ENCODE peak calls at places on chromosomes 5 and 9, in five cellular contexts. G is neuronal stem cell, T is colonic mucosa, M is heart right ventricle, P is endothelial cell of umbilical vein. J is an unnamed sample.

GRCh38 chr5:68333649-68334549 is 118.3 kb downstream of the PIK3R1 start:
- DNase-seq in M (no peak), T (no peak), P (peak), G (no peak), J (no peak)

GRCh38 chr9:93094294-93095204 is 1.5 kb upstream of the CARD19 start:
- DNase-seq in T (peak), G (no peak), M (peak), P (peak), J (peak)

GRCh38 chr9:69818946-69819345 is 1.7 kb upstream of the CFAP95 start:
- DNase-seq in M (no peak), P (no peak), G (no peak), T (no peak), J (no peak)

GRCh38 chr5:129904667-129905466 is 602 bp downstream of the CHSY3 start:
- DNase-seq in G (peak), M (peak), P (no peak), T (no peak), J (peak)

GRCh38 chr9:110801426-110801825 is 132.8 kb downstream of the MUSK start:
- DNase-seq in T (no peak), G (no peak), M (no peak), P (no peak), J (no peak)

GRCh38 chr9:133942206-133942975 is 49.7 kb downstream of the VAV2 start:
- DNase-seq in M (no peak), P (no peak), G (no peak), T (no peak), J (no peak)

GRCh38 chr5:82991678-82992323 is 85.4 kb downstream of the TMEM167A start:
- DNase-seq in T (no peak), P (peak), G (no peak), M (no peak), J (no peak)

GRCh38 chr5:96344678-96345612 is 88.1 kb downstream of the PCSK1 start:
- DNase-seq in P (peak), G (peak), M (no peak), T (peak), J (no peak)

GRCh38 chr5:124605516-124605915 is 140.9 kb downstream of the ZNF608 start:
- DNase-seq in M (no peak), P (peak), T (no peak), G (peak), J (peak)

GRCh38 chr9:127035423-127035822 is 87.0 kb downstream of the ANGPTL2 start:
- DNase-seq in G (no peak), M (peak), T (peak), P (no peak), J (peak)

GRCh38 chr5:141695627-141696180 is 13.7 kb upstream of the ARAP3 start:
- DNase-seq in P (peak), G (no peak), T (peak), M (peak), J (no peak)

GRCh38 chr5:116576043-116576713 is 1.6 kb upstream of the SEMA6A start:
- DNase-seq in M (peak), G (peak), T (peak), P (peak), J (peak)

GRCh38 chr5:147930759-147931158 is 24.4 kb upstream of the C5orf46 start:
- DNase-seq in P (no peak), T (no peak), M (no peak), G (no peak), J (no peak)

GRCh38 chr5:92665506-92665905 is 915.5 kb downstream of the NR2F1-AS1 start:
- DNase-seq in M (no peak), G (no peak), T (no peak), P (no peak), J (no peak)

GRCh38 chr9:94630833-94631232 is 8.5 kb downstream of the FBP1 start:
- DNase-seq in G (no peak), T (peak), P (no peak), M (no peak), J (no peak)

GRCh38 chr9:75461188-75461587 is 372.9 kb downstream of the OSTF1 start:
- DNase-seq in T (no peak), M (no peak), P (no peak), G (no peak), J (no peak)

GRCh38 chr9:76181781-76182180 is 212.4 kb downstream of the RFK start:
- DNase-seq in P (no peak), M (no peak), T (no peak), G (no peak), J (no peak)

GRCh38 chr9:76266649-76267627 is 127.3 kb downstream of the RFK start:
- DNase-seq in T (peak), M (no peak), G (peak), P (no peak), J (no peak)

GRCh38 chr5:11904270-11904906 is at the start of gene CTNND2:
- DNase-seq in T (no peak), G (peak), P (peak), M (peak), J (no peak)

GRCh38 chr9:17742065-17742464 is 163.2 kb downstream of the SH3GL2 start:
- DNase-seq in T (no peak), P (no peak), G (peak), M (no peak), J (no peak)

GRCh38 chr5:55063899-55064298 is 38.5 kb upstream of the GZMA start:
- DNase-seq in P (no peak), G (no peak), M (no peak), T (no peak), J (no peak)

GRCh38 chr9:122001491-122002201 is 91.5 kb downstream of the TTLL11 start:
- DNase-seq in P (no peak), M (peak), T (peak), G (no peak), J (no peak)

GRCh38 chr9:128120061-128120740 is 7.3 kb downstream of the PTGES2 start:
- DNase-seq in T (no peak), M (peak), G (no peak), P (no peak), J (no peak)

GRCh38 chr5:23007762-23008161 is 154.6 kb upstream of the CDH12 start:
- DNase-seq in M (no peak), G (no peak), T (no peak), P (no peak), J (no peak)

GRCh38 chr9:86126998-86127972 is 27.9 kb upstream of the GOLM1 start:
- DNase-seq in P (no peak), M (peak), G (peak), T (peak), J (no peak)

GRCh38 chr5:38780950-38781349 is 64.9 kb upstream of the OSMR start:
- DNase-seq in T (peak), P (peak), M (peak), G (no peak), J (peak)

GRCh38 chr9:650362-650761 is 191.1 kb upstream of the DMRT1 start:
- DNase-seq in G (no peak), T (no peak), P (peak), M (no peak), J (no peak)

GRCh38 chr9:77827104-77827784 is 179.1 kb upstream of the GNA14 start:
- DNase-seq in P (peak), M (no peak), T (no peak), G (no peak), J (no peak)

GRCh38 chr9:83130541-83130940 is 67.6 kb upstream of the RASEF start:
- DNase-seq in M (no peak), G (no peak), T (no peak), P (no peak), J (no peak)

GRCh38 chr9:109098221-109098959 is 21.4 kb downstream of the TMEM245 start:
- DNase-seq in T (no peak), G (peak), M (no peak), P (peak), J (no peak)

GRCh38 chr5:40743771-40744170 is 12.0 kb downstream of the TTC33 start:
- DNase-seq in T (no peak), G (no peak), M (no peak), P (no peak), J (no peak)

GRCh38 chr9:114777841-114778240 is 28.0 kb downstream of the TNFSF15 start:
- DNase-seq in G (no peak), P (peak), T (no peak), M (no peak), J (no peak)

GRCh38 chr5:60722416-60722815 is 22.4 kb upstream of the DEPDC1B start:
- DNase-seq in T (no peak), M (no peak), P (no peak), G (no peak), J (no peak)

GRCh38 chr5:171115519-171115918 is 193.5 kb upstream of the TLX3 start:
- DNase-seq in P (no peak), M (no peak), G (no peak), T (no peak), J (no peak)

GRCh38 chr5:37111426-37112382 is 137.5 kb downstream of the CPLANE1 start:
- DNase-seq in G (no peak), M (no peak), P (no peak), T (no peak), J (no peak)

GRCh38 chr9:93085676-93086075 is 10.3 kb upstream of the CARD19 start:
- DNase-seq in M (no peak), P (no peak), T (peak), G (no peak), J (peak)

GRCh38 chr5:132267166-132267739 is 9.8 kb downstream of the PDLIM4 start:
- DNase-seq in P (no peak), T (no peak), M (no peak), G (no peak), J (no peak)

GRCh38 chr9:104836235-104836634 is 72.3 kb downstream of the NIPSNAP3B start:
- DNase-seq in T (no peak), P (peak), G (no peak), M (no peak), J (no peak)

GRCh38 chr9:104835163-104835562 is 71.2 kb downstream of the NIPSNAP3B start:
- DNase-seq in G (no peak), M (no peak), T (no peak), P (no peak), J (no peak)

GRCh38 chr9:104838958-104839357 is 75.0 kb downstream of the NIPSNAP3B start:
- DNase-seq in G (no peak), M (no peak), T (no peak), P (no peak), J (no peak)

GRCh38 chr9:104833701-104834100 is 69.8 kb downstream of the NIPSNAP3B start:
- DNase-seq in M (no peak), T (no peak), P (no peak), G (no peak), J (no peak)

DNA sequence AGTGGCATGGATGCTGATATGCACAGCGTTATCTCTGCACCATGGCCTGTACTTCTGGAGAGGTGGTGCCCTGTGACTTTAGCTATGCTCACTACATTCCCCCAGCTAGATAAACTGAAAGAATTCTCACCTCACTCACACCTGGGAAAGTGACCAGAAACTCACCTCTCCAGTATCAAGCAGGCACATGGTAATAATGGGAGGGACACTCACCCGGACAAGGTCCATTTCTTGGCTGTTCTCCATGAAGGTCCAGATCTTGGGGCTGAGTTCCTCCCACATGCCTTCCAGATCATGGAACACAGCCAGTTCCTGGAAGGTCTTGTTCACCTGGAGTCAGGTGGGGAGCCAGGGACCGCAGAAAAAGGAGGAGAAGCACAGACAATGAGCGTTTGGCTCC is 72.8 kb downstream of the NIPSNAP3B start:
- DNase-seq in P (no peak), T (no peak), M (no peak), G (no peak), J (no peak)
- H3K27ac ChIP-seq in P (no peak), T (no peak), M (peak), G (no peak), J (no peak)

DNA sequence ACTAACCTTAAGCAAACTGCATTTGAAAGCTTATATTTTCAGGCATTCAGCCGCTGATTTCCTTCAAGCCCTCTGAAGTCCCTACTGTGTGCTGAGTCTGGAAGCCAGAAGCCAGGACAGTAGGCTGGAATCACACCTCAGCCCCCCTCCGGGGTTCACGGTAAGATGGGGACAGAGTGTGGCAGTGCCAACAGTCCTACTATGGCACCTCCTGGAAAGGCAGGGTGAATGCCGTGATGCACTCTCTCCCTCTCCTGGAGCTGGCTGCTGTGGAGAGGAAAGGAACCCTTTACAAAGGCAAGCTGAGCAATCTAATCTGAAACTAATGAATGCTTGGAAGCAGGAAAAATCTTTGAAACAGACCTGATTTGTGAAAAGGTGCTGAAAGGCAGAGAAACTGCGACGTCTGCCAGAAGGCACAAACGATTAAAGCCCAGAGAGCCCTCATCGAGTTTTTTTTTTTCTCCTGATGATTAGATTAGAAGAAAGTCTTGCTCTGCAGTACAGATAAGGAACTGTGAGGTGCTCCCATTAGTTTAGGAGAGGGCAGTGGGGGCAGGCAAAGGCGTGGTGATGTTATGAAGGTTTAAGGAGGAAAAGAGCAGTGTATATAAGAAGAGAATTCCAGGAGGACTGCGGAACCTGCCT is 21.0 kb downstream of the ANKH start:
- DNase-seq in T (no peak), G (no peak), M (no peak), P (no peak), J (no peak)
- H3K4me3 ChIP-seq in T (no peak), G (no peak), M (no peak), P (no peak), J (no peak)

GRCh38 chr9:35603506-35603985 is 1.5 kb upstream of the TESK1 start:
- DNase-seq in T (peak), G (no peak), P (no peak), M (peak), J (peak)

GRCh38 chr9:35598863-35599590 is 6.0 kb upstream of the TESK1 start:
- DNase-seq in T (no peak), G (no peak), M (no peak), P (no peak), J (no peak)

GRCh38 chr9:35603986-35604577 is 980 bp upstream of the TESK1 start:
- DNase-seq in G (peak), M (peak), P (peak), T (peak), J (peak)

GRCh38 chr9:35604578-35605335 is at the start of gene TESK1:
- DNase-seq in T (peak), P (peak), M (peak), G (peak), J (peak)

DNA sequence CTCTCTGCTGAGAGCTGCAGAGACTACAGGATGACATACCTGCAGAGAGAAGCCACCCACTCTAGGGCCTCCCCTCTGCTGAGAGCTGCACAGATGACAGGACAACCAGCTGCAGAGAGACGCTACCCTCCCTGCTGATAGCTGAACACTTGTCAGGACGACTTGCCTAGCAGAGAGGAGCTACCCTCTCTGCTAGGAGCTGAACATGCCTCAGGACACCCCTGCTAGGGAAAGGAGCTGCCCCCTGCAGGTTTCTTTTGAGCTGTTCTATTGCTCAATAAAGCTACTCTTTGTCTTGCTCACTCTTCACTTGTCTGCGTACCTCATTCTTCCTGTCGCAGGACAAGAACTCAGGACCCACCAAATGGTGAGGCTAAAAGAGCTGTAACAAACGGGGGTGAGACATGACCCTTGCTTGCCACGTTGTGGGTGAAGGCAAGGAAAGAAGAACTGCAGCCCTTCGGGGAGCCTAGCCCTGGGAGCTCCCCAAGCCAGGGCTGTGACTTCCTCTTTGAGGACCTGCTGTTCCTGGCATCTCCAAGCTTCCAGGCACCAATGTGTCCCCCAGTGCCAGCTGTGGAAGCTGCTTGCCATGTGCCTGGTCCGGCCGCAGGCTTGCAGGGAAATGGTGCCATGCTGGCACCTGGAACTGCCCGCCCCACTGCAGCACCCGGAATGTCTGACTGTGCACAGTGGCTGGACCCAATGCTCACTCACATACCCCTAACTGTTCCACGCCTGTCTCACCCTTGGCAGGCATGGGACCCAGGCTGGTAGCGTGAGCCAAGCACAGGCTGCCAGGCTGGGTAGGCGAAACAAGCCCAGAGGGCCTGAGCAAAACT is 5.1 kb upstream of the TESK1 start:
- DNase-seq in M (no peak), G (no peak), P (no peak), T (no peak), J (no peak)
- H3K27ac ChIP-seq in M (no peak), G (no peak), P (no peak), T (no peak), J (no peak)

DNA sequence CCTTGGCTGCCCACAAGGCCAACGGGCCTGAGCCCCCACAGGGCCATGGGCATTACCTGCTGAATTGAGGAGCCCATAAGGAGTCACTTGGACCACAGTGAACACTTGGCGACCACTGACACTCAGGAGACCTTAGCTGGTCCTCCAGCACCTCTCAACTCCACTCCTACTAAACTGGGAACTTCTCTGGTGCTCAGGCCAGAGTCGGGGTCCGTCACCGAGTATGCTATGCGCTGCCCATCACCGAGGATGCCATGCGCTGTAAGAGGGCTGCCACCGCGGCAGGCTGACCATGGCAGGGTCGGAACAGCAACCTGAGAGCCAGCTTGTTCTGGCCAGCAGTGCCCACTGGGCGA is 600 bp upstream of the SQSTM1 start:
- DNase-seq in M (no peak), G (no peak), T (no peak), P (peak), J (no peak)
- H3K4me3 ChIP-seq in M (peak), G (peak), T (peak), P (no peak), J (peak)

DNA sequence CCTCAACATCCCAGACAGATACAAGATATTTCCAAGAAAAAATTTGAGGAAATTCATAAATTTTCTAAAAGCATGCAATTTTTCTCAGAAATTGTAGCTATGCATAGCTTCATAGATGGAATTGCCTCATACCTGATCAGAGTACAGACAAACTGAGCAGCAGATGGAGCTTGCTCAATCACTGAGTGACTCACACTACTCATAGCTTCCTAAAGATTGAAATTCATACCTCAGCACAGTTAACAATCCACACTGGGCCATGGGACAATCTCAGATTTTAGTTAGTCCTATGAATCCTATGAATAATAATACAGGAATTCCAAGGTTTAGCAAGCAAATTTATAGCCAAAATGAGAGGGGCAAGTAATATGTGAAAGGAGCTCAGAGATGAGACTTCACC is 439.6 kb downstream of the DTWD2 start:
- DNase-seq in G (no peak), M (no peak), P (no peak), T (no peak), J (no peak)
- H3K27ac ChIP-seq in G (no peak), M (no peak), P (no peak), T (no peak), J (no peak)

DNA sequence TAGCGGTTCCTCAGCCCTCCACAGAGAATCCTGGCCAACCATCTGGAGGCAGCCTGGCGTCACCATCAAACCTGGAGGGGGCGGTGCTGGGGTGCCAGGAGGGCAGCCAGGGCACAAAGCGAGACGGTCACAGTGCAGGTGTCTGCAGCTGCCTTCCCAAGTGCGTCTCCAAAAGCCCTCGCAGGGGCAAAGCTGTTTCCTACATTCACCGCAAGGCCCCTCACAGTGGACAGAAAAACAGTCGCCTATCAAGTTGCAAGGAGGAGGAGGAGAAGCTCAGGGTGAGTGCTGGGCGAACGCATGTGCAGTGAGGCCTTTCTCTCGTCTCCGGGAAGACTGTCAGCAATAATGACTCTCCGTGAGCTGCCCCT is 18.0 kb upstream of the LHX3 start:
- DNase-seq in P (no peak), T (no peak), M (no peak), G (no peak), J (no peak)
- H3K4me3 ChIP-seq in P (no peak), T (no peak), M (no peak), G (no peak), J (no peak)

J was measured in uterus.